ENCODE peak calls at places on chromosomes 6 and 20, in five cellular contexts. V is GM23248, Y is aorta, O is lower lobe of right lung, K is cardiac muscle cell. T is an unnamed sample. For H3K36me3, the result is how much of the 10 kb centered on the place peaks cover.

GRCh38 chr6:30020629-30021028 is 40.4 kb upstream of the POLR1H start:
- DNase-seq in O (no peak), V (no peak), Y (no peak), K (no peak), T (no peak)

GRCh38 chr6:170375661-170376060 is 69.1 kb downstream of the FAM120B start:
- DNase-seq in V (no peak), O (no peak), Y (no peak), K (no peak), T (no peak)

GRCh38 chr6:24933868-24934401 is 1.8 kb downstream of the RIPOR2 start:
- DNase-seq in Y (no peak), O (no peak), V (peak), K (peak), T (peak)

GRCh38 chr20:47360489-47361267 is 4.2 kb upstream of the ZMYND8 start:
- DNase-seq in Y (peak), K (peak), V (peak), O (peak), T (peak)

GRCh38 chr6:41768545-41769308 is 11.0 kb downstream of the FRS3 start:
- DNase-seq in V (no peak), Y (peak), K (no peak), O (no peak), T (no peak)

GRCh38 chr6:31528821-31529328 is at the start of gene MCCD1:
- DNase-seq in V (no peak), K (no peak), Y (no peak), O (no peak), T (no peak)

GRCh38 chr20:4563534-4563933 is 158.2 kb upstream of the PRND start:
- DNase-seq in V (peak), Y (no peak), O (no peak), K (peak), T (peak)

GRCh38 chr6:32529697-32530429 is at the start of gene HLA-DRB5:
- DNase-seq in K (peak), O (peak), Y (no peak), V (no peak), T (peak)

GRCh38 chr20:63501818-63502670 is 3.2 kb upstream of the EEF1A2 start:
- DNase-seq in V (no peak), Y (peak), K (no peak), O (no peak), T (peak)

GRCh38 chr6:10363911-10364310 is 51.0 kb downstream of the TFAP2A start:
- DNase-seq in V (peak), Y (no peak), K (no peak), O (no peak), T (no peak)

GRCh38 chr6:44009425-44010321 is 117.6 kb downstream of the MRPL14 start:
- DNase-seq in K (no peak), V (no peak), O (no peak), Y (peak), T (no peak)

GRCh38 chr6:93163146-93163545 is 256.2 kb downstream of the EPHA7 start:
- DNase-seq in O (no peak), Y (no peak), V (no peak), K (no peak), T (no peak)

GRCh38 chr20:13274311-13274965 is 53.4 kb downstream of the ISM1 start:
- DNase-seq in V (no peak), Y (no peak), O (no peak), K (no peak), T (peak)

GRCh38 chr6:6927437-6928361 is 180.1 kb upstream of the RREB1 start:
- DNase-seq in Y (no peak), O (peak), K (no peak), V (peak), T (peak)

GRCh38 chr6:10425973-10426780 is 11.3 kb upstream of the TFAP2A start:
- DNase-seq in Y (peak), V (peak), K (peak), O (peak), T (peak)

GRCh38 chr6:36755435-36756348 is 58.1 kb downstream of the RAB44 start:
- DNase-seq in O (no peak), V (peak), Y (no peak), K (peak), T (no peak)

GRCh38 chr6:4103929-4104328 is 25.0 kb upstream of the FAM217A start:
- DNase-seq in K (no peak), O (no peak), Y (no peak), V (no peak), T (no peak)

GRCh38 chr6:42911171-42912021 is 4.5 kb upstream of the PTCRA start:
- DNase-seq in K (peak), V (peak), Y (no peak), O (no peak), T (peak)

GRCh38 chr20:43711098-43711654 is 15.6 kb downstream of the GTSF1L start:
- DNase-seq in Y (no peak), O (no peak), V (no peak), K (no peak), T (no peak)

GRCh38 chr20:19453781-19454310 is 241.4 kb downstream of the SLC24A3 start:
- DNase-seq in K (no peak), O (no peak), Y (no peak), V (no peak), T (peak)

GRCh38 chr20:31652917-31653385 is 15.2 kb downstream of the COX4I2 start:
- DNase-seq in K (peak), O (no peak), V (peak), Y (no peak), T (no peak)

GRCh38 chr6:117653949-117654348 is 21.3 kb upstream of the NUS1 start:
- DNase-seq in O (no peak), Y (no peak), K (no peak), V (no peak), T (no peak)

GRCh38 chr6:163323719-163324118 is 90.8 kb upstream of the QKI start:
- DNase-seq in O (no peak), Y (no peak), V (no peak), K (no peak), T (no peak)
- H3K4me3 ChIP-seq in O (no peak), Y (no peak), V (no peak), K (no peak), T (no peak)

GRCh38 chr6:122831511-122831910 is 42.5 kb downstream of the SMPDL3A start:
- DNase-seq in O (no peak), Y (no peak), K (no peak), V (no peak), T (no peak)
- H3K36me3 ChIP-seq in O (under half), Y (under half), K (under half), V (under half), T (under half)

GRCh38 chr6:113482771-113483170 is 374.4 kb upstream of the MARCKS start:
- DNase-seq in Y (no peak), K (no peak), O (no peak), V (no peak), T (no peak)
- H3K4me3 ChIP-seq in Y (no peak), K (no peak), O (no peak), V (no peak), T (no peak)

GRCh38 chr6:131594074-131594473 is 21.0 kb downstream of the ARG1 start:
- DNase-seq in V (no peak), K (no peak), Y (no peak), O (no peak), T (no peak)
- H3K36me3 ChIP-seq in V (half or more), K (half or more), Y (under half), O (half or more), T (under half)

GRCh38 chr20:49669601-49670189 is 44.0 kb downstream of the B4GALT5 start:
- DNase-seq in V (no peak), Y (no peak), K (no peak), O (no peak), T (no peak)
- H3K4me3 ChIP-seq in V (no peak), Y (peak), K (no peak), O (peak), T (no peak)